ENCODE peak calls at places on chromosomes 5 and 9, in nine cellular contexts. One of them, this sample, is unnamed.

GRCh38 chr9:6007770-6008168 is 7.7 kb downstream of the RANBP6 start:
- DNase-seq in transverse colon: peak
- DNase-seq in cardiac fibroblast: peak
- DNase-seq in Panc1: no peak
- DNase-seq in brain microvascular endothelial cell: peak
- DNase-seq in nephron progenitor cell: peak
- DNase-seq in CD4-positive, alpha-beta T cell: peak
- DNase-seq in heart left ventricle: peak
- DNase-seq in right lobe of liver: peak
- DNase-seq in this sample: peak

GRCh38 chr5:43332401-43332800 is 19.2 kb upstream of the HMGCS1 start:
- DNase-seq in nephron progenitor cell: no peak
- DNase-seq in transverse colon: no peak
- DNase-seq in Panc1: no peak
- DNase-seq in heart left ventricle: no peak
- DNase-seq in brain microvascular endothelial cell: no peak
- DNase-seq in CD4-positive, alpha-beta T cell: no peak
- DNase-seq in right lobe of liver: no peak
- DNase-seq in cardiac fibroblast: peak
- DNase-seq in this sample: peak

GRCh38 chr5:81787843-81788242 is 36.9 kb upstream of the SSBP2 start:
- DNase-seq in heart left ventricle: peak
- DNase-seq in transverse colon: peak
- DNase-seq in cardiac fibroblast: peak
- DNase-seq in brain microvascular endothelial cell: peak
- DNase-seq in CD4-positive, alpha-beta T cell: no peak
- DNase-seq in right lobe of liver: no peak
- DNase-seq in nephron progenitor cell: no peak
- DNase-seq in Panc1: no peak
- DNase-seq in this sample: peak

GRCh38 chr5:55160493-55161209 is 680 bp downstream of the GPX8 start:
- DNase-seq in brain microvascular endothelial cell: peak
- DNase-seq in nephron progenitor cell: peak
- DNase-seq in Panc1: no peak
- DNase-seq in cardiac fibroblast: peak
- DNase-seq in transverse colon: peak
- DNase-seq in right lobe of liver: no peak
- DNase-seq in heart left ventricle: peak
- DNase-seq in CD4-positive, alpha-beta T cell: no peak
- DNase-seq in this sample: peak

GRCh38 chr5:80933061-80933460 is 27.1 kb upstream of the RASGRF2 start:
- DNase-seq in cardiac fibroblast: no peak
- DNase-seq in transverse colon: no peak
- DNase-seq in brain microvascular endothelial cell: peak
- DNase-seq in heart left ventricle: no peak
- DNase-seq in right lobe of liver: no peak
- DNase-seq in Panc1: no peak
- DNase-seq in nephron progenitor cell: no peak
- DNase-seq in CD4-positive, alpha-beta T cell: no peak
- DNase-seq in this sample: peak

GRCh38 chr5:1537166-1538154 is 13.7 kb upstream of the LPCAT1 start:
- DNase-seq in cardiac fibroblast: no peak
- DNase-seq in transverse colon: no peak
- DNase-seq in CD4-positive, alpha-beta T cell: peak
- DNase-seq in brain microvascular endothelial cell: no peak
- DNase-seq in Panc1: no peak
- DNase-seq in right lobe of liver: peak
- DNase-seq in nephron progenitor cell: no peak
- DNase-seq in heart left ventricle: peak
- DNase-seq in this sample: no peak

GRCh38 chr5:43305948-43306563 is 7.2 kb downstream of the HMGCS1 start:
- DNase-seq in right lobe of liver: no peak
- DNase-seq in nephron progenitor cell: no peak
- DNase-seq in cardiac fibroblast: peak
- DNase-seq in Panc1: peak
- DNase-seq in brain microvascular endothelial cell: peak
- DNase-seq in CD4-positive, alpha-beta T cell: no peak
- DNase-seq in heart left ventricle: no peak
- DNase-seq in transverse colon: no peak
- DNase-seq in this sample: peak

GRCh38 chr5:142114686-142115085 is 6.1 kb downstream of the NDFIP1 start:
- DNase-seq in right lobe of liver: no peak
- DNase-seq in heart left ventricle: no peak
- DNase-seq in CD4-positive, alpha-beta T cell: no peak
- DNase-seq in transverse colon: no peak
- DNase-seq in cardiac fibroblast: no peak
- DNase-seq in Panc1: no peak
- DNase-seq in nephron progenitor cell: no peak
- DNase-seq in brain microvascular endothelial cell: no peak
- DNase-seq in this sample: no peak

GRCh38 chr5:111668713-111669112 is 88.3 kb downstream of the NREP start:
- DNase-seq in brain microvascular endothelial cell: peak
- DNase-seq in nephron progenitor cell: no peak
- DNase-seq in right lobe of liver: no peak
- DNase-seq in transverse colon: no peak
- DNase-seq in CD4-positive, alpha-beta T cell: no peak
- DNase-seq in Panc1: no peak
- DNase-seq in cardiac fibroblast: peak
- DNase-seq in heart left ventricle: no peak
- DNase-seq in this sample: peak

GRCh38 chr5:127525181-127525580 is 7.7 kb downstream of the PRRC1 start:
- DNase-seq in transverse colon: no peak
- DNase-seq in brain microvascular endothelial cell: no peak
- DNase-seq in Panc1: no peak
- DNase-seq in right lobe of liver: no peak
- DNase-seq in cardiac fibroblast: no peak
- DNase-seq in CD4-positive, alpha-beta T cell: no peak
- DNase-seq in nephron progenitor cell: no peak
- DNase-seq in heart left ventricle: no peak
- DNase-seq in this sample: no peak

GRCh38 chr5:171647043-171647899 is 138.3 kb upstream of the SMIM23 start:
- DNase-seq in Panc1: no peak
- DNase-seq in heart left ventricle: no peak
- DNase-seq in brain microvascular endothelial cell: peak
- DNase-seq in transverse colon: no peak
- DNase-seq in nephron progenitor cell: peak
- DNase-seq in right lobe of liver: no peak
- DNase-seq in CD4-positive, alpha-beta T cell: no peak
- DNase-seq in cardiac fibroblast: peak
- DNase-seq in this sample: peak

GRCh38 chr9:70395652-70396051 is 18.8 kb downstream of the KLF9 start:
- DNase-seq in nephron progenitor cell: no peak
- DNase-seq in cardiac fibroblast: no peak
- DNase-seq in brain microvascular endothelial cell: no peak
- DNase-seq in transverse colon: no peak
- DNase-seq in Panc1: no peak
- DNase-seq in CD4-positive, alpha-beta T cell: no peak
- DNase-seq in heart left ventricle: no peak
- DNase-seq in right lobe of liver: no peak
- DNase-seq in this sample: no peak

DNA sequence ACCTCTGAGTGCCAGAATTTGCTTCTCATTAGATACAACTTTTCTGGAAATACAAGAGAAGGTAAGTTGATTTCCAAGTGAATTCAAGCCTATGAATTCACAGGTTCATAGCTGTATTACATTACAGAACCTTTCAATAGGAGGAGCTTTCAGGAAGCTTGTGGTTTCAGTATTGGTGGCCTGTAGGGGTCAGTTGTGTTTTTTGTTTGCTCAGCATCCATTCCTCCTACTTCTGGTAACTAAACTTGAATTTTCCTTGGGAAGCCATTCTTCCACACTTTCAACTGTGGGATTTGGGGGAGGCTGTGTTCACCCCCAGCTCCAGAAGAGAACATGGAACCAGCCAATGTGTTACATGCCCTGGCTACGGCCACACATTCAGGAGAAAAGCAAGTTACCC is 5.6 kb upstream of the CYSTM1 start:
- DNase-seq in cardiac fibroblast: no peak
- DNase-seq in transverse colon: no peak
- DNase-seq in nephron progenitor cell: no peak
- DNase-seq in brain microvascular endothelial cell: no peak
- DNase-seq in right lobe of liver: peak
- DNase-seq in Panc1: no peak
- DNase-seq in heart left ventricle: no peak
- DNase-seq in CD4-positive, alpha-beta T cell: no peak
- DNase-seq in this sample: no peak
- TF ChIP-seq CTCF in cardiac fibroblast: no peak
- TF ChIP-seq CTCF in transverse colon: no peak
- TF ChIP-seq CTCF in nephron progenitor cell: no peak
- TF ChIP-seq CTCF in brain microvascular endothelial cell: peak
- TF ChIP-seq CTCF in right lobe of liver: no peak
- TF ChIP-seq CTCF in Panc1: peak
- TF ChIP-seq CTCF in heart left ventricle: no peak
- TF ChIP-seq CTCF in CD4-positive, alpha-beta T cell: no peak
- TF ChIP-seq CTCF in this sample: no peak

GRCh38 chr5:66849803-66850202 is 253.6 kb downstream of the MAST4 start:
- DNase-seq in CD4-positive, alpha-beta T cell: no peak
- DNase-seq in right lobe of liver: no peak
- DNase-seq in nephron progenitor cell: no peak
- DNase-seq in Panc1: no peak
- DNase-seq in transverse colon: no peak
- DNase-seq in cardiac fibroblast: peak
- DNase-seq in heart left ventricle: no peak
- DNase-seq in brain microvascular endothelial cell: peak
- DNase-seq in this sample: peak
- TF ChIP-seq CTCF in CD4-positive, alpha-beta T cell: no peak
- TF ChIP-seq CTCF in right lobe of liver: no peak
- TF ChIP-seq CTCF in nephron progenitor cell: no peak
- TF ChIP-seq CTCF in Panc1: no peak
- TF ChIP-seq CTCF in transverse colon: no peak
- TF ChIP-seq CTCF in cardiac fibroblast: no peak
- TF ChIP-seq CTCF in heart left ventricle: no peak
- TF ChIP-seq CTCF in brain microvascular endothelial cell: no peak
- TF ChIP-seq CTCF in this sample: no peak

GRCh38 chr5:167248262-167248661 is 1043.2 kb upstream of the WWC1 start:
- DNase-seq in cardiac fibroblast: no peak
- DNase-seq in brain microvascular endothelial cell: peak
- DNase-seq in Panc1: no peak
- DNase-seq in nephron progenitor cell: no peak
- DNase-seq in right lobe of liver: no peak
- DNase-seq in CD4-positive, alpha-beta T cell: no peak
- DNase-seq in heart left ventricle: no peak
- DNase-seq in transverse colon: no peak
- DNase-seq in this sample: no peak

GRCh38 chr5:167245871-167246270 is 1045.6 kb upstream of the WWC1 start:
- DNase-seq in cardiac fibroblast: no peak
- DNase-seq in Panc1: no peak
- DNase-seq in CD4-positive, alpha-beta T cell: no peak
- DNase-seq in right lobe of liver: no peak
- DNase-seq in nephron progenitor cell: peak
- DNase-seq in transverse colon: no peak
- DNase-seq in brain microvascular endothelial cell: no peak
- DNase-seq in heart left ventricle: no peak
- DNase-seq in this sample: no peak

GRCh38 chr5:167241436-167242067 is 1049.9 kb upstream of the WWC1 start:
- DNase-seq in Panc1: no peak
- DNase-seq in CD4-positive, alpha-beta T cell: no peak
- DNase-seq in brain microvascular endothelial cell: no peak
- DNase-seq in nephron progenitor cell: no peak
- DNase-seq in right lobe of liver: no peak
- DNase-seq in heart left ventricle: no peak
- DNase-seq in cardiac fibroblast: no peak
- DNase-seq in transverse colon: no peak
- DNase-seq in this sample: no peak

DNA sequence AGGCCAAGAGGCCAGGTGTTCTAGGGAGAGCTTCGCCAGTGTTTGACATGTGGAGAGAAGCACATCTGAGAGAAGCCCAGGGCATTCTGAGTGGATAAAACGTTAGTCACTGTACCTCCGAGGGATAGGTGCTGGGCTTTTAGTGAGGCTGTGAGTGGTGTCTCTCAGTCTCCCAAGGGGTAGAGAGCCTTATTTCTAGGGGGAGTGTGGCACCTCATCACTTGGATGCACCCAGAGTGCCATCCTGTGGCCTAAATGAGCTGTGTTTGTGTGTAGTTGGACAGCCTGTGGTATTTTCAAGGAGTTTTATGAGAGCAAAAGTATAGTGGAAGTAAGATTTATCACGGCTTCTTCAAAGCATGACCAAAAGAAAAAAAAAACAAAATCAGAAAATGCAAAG is 1046.9 kb upstream of the WWC1 start:
- DNase-seq in transverse colon: no peak
- DNase-seq in brain microvascular endothelial cell: peak
- DNase-seq in nephron progenitor cell: peak
- DNase-seq in CD4-positive, alpha-beta T cell: no peak
- DNase-seq in right lobe of liver: no peak
- DNase-seq in cardiac fibroblast: peak
- DNase-seq in heart left ventricle: no peak
- DNase-seq in Panc1: no peak
- DNase-seq in this sample: no peak
- TF ChIP-seq CTCF in transverse colon: no peak
- TF ChIP-seq CTCF in brain microvascular endothelial cell: peak
- TF ChIP-seq CTCF in nephron progenitor cell: peak
- TF ChIP-seq CTCF in CD4-positive, alpha-beta T cell: no peak
- TF ChIP-seq CTCF in right lobe of liver: no peak
- TF ChIP-seq CTCF in cardiac fibroblast: no peak
- TF ChIP-seq CTCF in heart left ventricle: no peak
- TF ChIP-seq CTCF in Panc1: peak
- TF ChIP-seq CTCF in this sample: peak

GRCh38 chr5:64213568-64213967 is 47.9 kb downstream of the RNF180 start:
- DNase-seq in cardiac fibroblast: no peak
- DNase-seq in Panc1: no peak
- DNase-seq in right lobe of liver: no peak
- DNase-seq in brain microvascular endothelial cell: no peak
- DNase-seq in transverse colon: no peak
- DNase-seq in nephron progenitor cell: no peak
- DNase-seq in heart left ventricle: no peak
- DNase-seq in CD4-positive, alpha-beta T cell: no peak
- DNase-seq in this sample: no peak

GRCh38 chr5:64210866-64211265 is 45.2 kb downstream of the RNF180 start:
- DNase-seq in brain microvascular endothelial cell: peak
- DNase-seq in Panc1: no peak
- DNase-seq in nephron progenitor cell: no peak
- DNase-seq in heart left ventricle: no peak
- DNase-seq in CD4-positive, alpha-beta T cell: no peak
- DNase-seq in right lobe of liver: no peak
- DNase-seq in cardiac fibroblast: peak
- DNase-seq in transverse colon: no peak
- DNase-seq in this sample: peak

GRCh38 chr5:64209353-64209752 is 43.7 kb downstream of the RNF180 start:
- DNase-seq in CD4-positive, alpha-beta T cell: no peak
- DNase-seq in right lobe of liver: no peak
- DNase-seq in cardiac fibroblast: no peak
- DNase-seq in transverse colon: no peak
- DNase-seq in brain microvascular endothelial cell: no peak
- DNase-seq in nephron progenitor cell: no peak
- DNase-seq in Panc1: no peak
- DNase-seq in heart left ventricle: no peak
- DNase-seq in this sample: no peak

GRCh38 chr5:64206653-64207052 is 41.0 kb downstream of the RNF180 start:
- DNase-seq in transverse colon: no peak
- DNase-seq in Panc1: no peak
- DNase-seq in nephron progenitor cell: no peak
- DNase-seq in brain microvascular endothelial cell: no peak
- DNase-seq in right lobe of liver: no peak
- DNase-seq in CD4-positive, alpha-beta T cell: no peak
- DNase-seq in cardiac fibroblast: no peak
- DNase-seq in heart left ventricle: no peak
- DNase-seq in this sample: no peak

DNA sequence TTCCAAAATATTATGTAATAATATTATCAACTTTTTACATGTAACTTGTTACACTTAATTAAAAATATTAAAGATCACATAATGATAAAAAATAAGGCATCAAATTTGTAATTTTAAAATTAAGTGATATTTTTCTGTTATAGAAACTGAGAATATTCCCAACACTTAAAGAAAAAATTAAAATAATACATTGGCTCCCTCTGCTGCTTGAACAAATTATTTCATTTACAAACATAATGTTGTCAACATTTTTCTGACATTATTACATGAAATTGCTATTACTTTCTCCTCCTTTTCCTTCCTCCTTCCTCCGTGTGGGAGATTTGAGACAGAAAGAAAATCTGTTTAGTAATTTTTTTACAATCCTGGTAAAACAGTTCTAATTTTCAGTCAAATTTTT is 42.3 kb downstream of the RNF180 start:
- DNase-seq in CD4-positive, alpha-beta T cell: no peak
- DNase-seq in right lobe of liver: no peak
- DNase-seq in nephron progenitor cell: no peak
- DNase-seq in cardiac fibroblast: peak
- DNase-seq in brain microvascular endothelial cell: no peak
- DNase-seq in transverse colon: no peak
- DNase-seq in heart left ventricle: no peak
- DNase-seq in Panc1: no peak
- DNase-seq in this sample: peak
- TF ChIP-seq CTCF in CD4-positive, alpha-beta T cell: no peak
- TF ChIP-seq CTCF in right lobe of liver: peak
- TF ChIP-seq CTCF in nephron progenitor cell: peak
- TF ChIP-seq CTCF in cardiac fibroblast: no peak
- TF ChIP-seq CTCF in brain microvascular endothelial cell: no peak
- TF ChIP-seq CTCF in transverse colon: peak
- TF ChIP-seq CTCF in heart left ventricle: peak
- TF ChIP-seq CTCF in Panc1: peak
- TF ChIP-seq CTCF in this sample: peak

This sample was measured in AG10803.